ENCODE peak calls at places on chromosomes 4 and X, in seven cellular contexts. One of them, this sample, is unnamed. For H3K36me3, the result is how much of the 10 kb centered on the place peaks cover.

GRCh38 chr4:142984871-142985585 is 138.9 kb upstream of the INPP4B start:
- DNase-seq in psoas muscle: no peak
- DNase-seq in Peyer's patch: no peak
- DNase-seq in adrenal gland: no peak
- DNase-seq in suprapubic skin: no peak
- DNase-seq in hepatocyte: peak
- DNase-seq in left ventricle myocardium inferior: no peak
- DNase-seq in this sample: no peak

GRCh38 chr4:2241003-2241402 is 918 bp downstream of the HAUS3 start:
- DNase-seq in adrenal gland: no peak
- DNase-seq in left ventricle myocardium inferior: no peak
- DNase-seq in hepatocyte: no peak
- DNase-seq in psoas muscle: no peak
- DNase-seq in suprapubic skin: no peak
- DNase-seq in Peyer's patch: no peak
- DNase-seq in this sample: no peak

GRCh38 chr4:2836391-2836859 is 7.2 kb upstream of the ADD1 start:
- DNase-seq in Peyer's patch: peak
- DNase-seq in suprapubic skin: no peak
- DNase-seq in psoas muscle: no peak
- DNase-seq in hepatocyte: peak
- DNase-seq in left ventricle myocardium inferior: peak
- DNase-seq in adrenal gland: no peak
- DNase-seq in this sample: no peak

GRCh38 chrX:11188664-11189063 is 77.5 kb downstream of the HCCS start:
- DNase-seq in suprapubic skin: no peak
- DNase-seq in Peyer's patch: no peak
- DNase-seq in hepatocyte: no peak
- DNase-seq in adrenal gland: no peak
- DNase-seq in left ventricle myocardium inferior: no peak
- DNase-seq in psoas muscle: no peak
- DNase-seq in this sample: no peak

GRCh38 chr4:14853186-14853946 is 148.9 kb upstream of the CPEB2 start:
- DNase-seq in psoas muscle: no peak
- DNase-seq in left ventricle myocardium inferior: no peak
- DNase-seq in hepatocyte: peak
- DNase-seq in adrenal gland: peak
- DNase-seq in Peyer's patch: no peak
- DNase-seq in suprapubic skin: no peak
- DNase-seq in this sample: no peak

GRCh38 chr4:113784497-113785254 is 23.1 kb upstream of the CAMK2D start:
- DNase-seq in psoas muscle: no peak
- DNase-seq in left ventricle myocardium inferior: no peak
- DNase-seq in suprapubic skin: no peak
- DNase-seq in hepatocyte: peak
- DNase-seq in Peyer's patch: no peak
- DNase-seq in adrenal gland: no peak
- DNase-seq in this sample: no peak

GRCh38 chr4:2689825-2690700 is 66.1 kb downstream of the TNIP2 start:
- DNase-seq in suprapubic skin: no peak
- DNase-seq in hepatocyte: no peak
- DNase-seq in psoas muscle: peak
- DNase-seq in Peyer's patch: peak
- DNase-seq in left ventricle myocardium inferior: no peak
- DNase-seq in adrenal gland: peak
- DNase-seq in this sample: no peak

GRCh38 chr4:1711906-1712215 is 258 bp downstream of the SLBP start:
- DNase-seq in Peyer's patch: no peak
- DNase-seq in adrenal gland: no peak
- DNase-seq in hepatocyte: no peak
- DNase-seq in suprapubic skin: no peak
- DNase-seq in psoas muscle: no peak
- DNase-seq in left ventricle myocardium inferior: no peak
- DNase-seq in this sample: no peak

GRCh38 chr4:44487341-44487740 is 38.7 kb upstream of the KCTD8 start:
- DNase-seq in adrenal gland: no peak
- DNase-seq in left ventricle myocardium inferior: no peak
- DNase-seq in psoas muscle: no peak
- DNase-seq in hepatocyte: no peak
- DNase-seq in Peyer's patch: no peak
- DNase-seq in suprapubic skin: no peak
- DNase-seq in this sample: no peak

GRCh38 chrX:141652315-141652714 is 46.2 kb downstream of the SPANXD start:
- DNase-seq in left ventricle myocardium inferior: no peak
- DNase-seq in Peyer's patch: no peak
- DNase-seq in hepatocyte: no peak
- DNase-seq in suprapubic skin: no peak
- DNase-seq in adrenal gland: no peak
- DNase-seq in psoas muscle: no peak
- DNase-seq in this sample: no peak

GRCh38 chr4:48042979-48043461 is 26.4 kb downstream of the NIPAL1 start:
- DNase-seq in Peyer's patch: no peak
- DNase-seq in suprapubic skin: no peak
- DNase-seq in psoas muscle: no peak
- DNase-seq in adrenal gland: no peak
- DNase-seq in left ventricle myocardium inferior: no peak
- DNase-seq in hepatocyte: peak
- DNase-seq in this sample: no peak

GRCh38 chr4:112889619-112890294 is 159.7 kb upstream of the ANK2 start:
- DNase-seq in adrenal gland: no peak
- DNase-seq in Peyer's patch: no peak
- DNase-seq in left ventricle myocardium inferior: no peak
- DNase-seq in psoas muscle: no peak
- DNase-seq in suprapubic skin: no peak
- DNase-seq in hepatocyte: no peak
- DNase-seq in this sample: no peak

GRCh38 chr4:92182736-92183407 is 120.9 kb upstream of the GRID2 start:
- DNase-seq in suprapubic skin: peak
- DNase-seq in psoas muscle: no peak
- DNase-seq in left ventricle myocardium inferior: no peak
- DNase-seq in adrenal gland: no peak
- DNase-seq in hepatocyte: no peak
- DNase-seq in Peyer's patch: no peak
- DNase-seq in this sample: no peak

GRCh38 chrX:65093658-65094057 is 117.4 kb upstream of the ZC4H2 start:
- DNase-seq in Peyer's patch: no peak
- DNase-seq in suprapubic skin: no peak
- DNase-seq in left ventricle myocardium inferior: no peak
- DNase-seq in adrenal gland: no peak
- DNase-seq in hepatocyte: no peak
- DNase-seq in psoas muscle: no peak
- DNase-seq in this sample: no peak

GRCh38 chr4:171025776-171026175 is 787.4 kb upstream of the GALNTL6 start:
- DNase-seq in suprapubic skin: no peak
- DNase-seq in adrenal gland: no peak
- DNase-seq in hepatocyte: no peak
- DNase-seq in psoas muscle: no peak
- DNase-seq in left ventricle myocardium inferior: no peak
- DNase-seq in Peyer's patch: no peak
- DNase-seq in this sample: no peak

GRCh38 chr4:90121961-90122748 is 5.0 kb upstream of the CCSER1 start:
- DNase-seq in left ventricle myocardium inferior: no peak
- DNase-seq in suprapubic skin: no peak
- DNase-seq in hepatocyte: no peak
- DNase-seq in psoas muscle: no peak
- DNase-seq in adrenal gland: no peak
- DNase-seq in Peyer's patch: no peak
- DNase-seq in this sample: no peak

GRCh38 chrX:47145408-47146120 is 543 bp downstream of the RBM10 start:
- DNase-seq in psoas muscle: no peak
- DNase-seq in left ventricle myocardium inferior: no peak
- DNase-seq in adrenal gland: no peak
- DNase-seq in hepatocyte: no peak
- DNase-seq in Peyer's patch: peak
- DNase-seq in suprapubic skin: no peak
- DNase-seq in this sample: no peak

GRCh38 chr4:59339631-59340030 is 1860.5 kb upstream of the ADGRL3 start:
- DNase-seq in suprapubic skin: no peak
- DNase-seq in adrenal gland: no peak
- DNase-seq in Peyer's patch: no peak
- DNase-seq in psoas muscle: no peak
- DNase-seq in hepatocyte: no peak
- DNase-seq in left ventricle myocardium inferior: no peak
- DNase-seq in this sample: no peak

GRCh38 chr4:1813915-1814314 is 20.8 kb downstream of the FGFR3 start:
- DNase-seq in left ventricle myocardium inferior: no peak
- DNase-seq in hepatocyte: no peak
- DNase-seq in Peyer's patch: no peak
- DNase-seq in psoas muscle: no peak
- DNase-seq in suprapubic skin: no peak
- DNase-seq in adrenal gland: no peak
- DNase-seq in this sample: peak

GRCh38 chr4:127630152-127630551 is 2.6 kb upstream of the INTU start:
- DNase-seq in suprapubic skin: no peak
- DNase-seq in adrenal gland: no peak
- DNase-seq in left ventricle myocardium inferior: no peak
- DNase-seq in Peyer's patch: no peak
- DNase-seq in psoas muscle: no peak
- DNase-seq in hepatocyte: no peak
- DNase-seq in this sample: no peak

GRCh38 chr4:127631420-127631819 is 1.3 kb upstream of the INTU start:
- DNase-seq in left ventricle myocardium inferior: no peak
- DNase-seq in hepatocyte: no peak
- DNase-seq in adrenal gland: no peak
- DNase-seq in Peyer's patch: no peak
- DNase-seq in suprapubic skin: no peak
- DNase-seq in psoas muscle: no peak
- DNase-seq in this sample: no peak

GRCh38 chr4:127634181-127634580 is 1.4 kb downstream of the INTU start:
- DNase-seq in left ventricle myocardium inferior: no peak
- DNase-seq in psoas muscle: no peak
- DNase-seq in Peyer's patch: no peak
- DNase-seq in hepatocyte: no peak
- DNase-seq in suprapubic skin: no peak
- DNase-seq in adrenal gland: no peak
- DNase-seq in this sample: no peak

GRCh38 chr4:127632420-127633403 is at the start of gene INTU:
- DNase-seq in Peyer's patch: peak
- DNase-seq in psoas muscle: peak
- DNase-seq in suprapubic skin: peak
- DNase-seq in hepatocyte: peak
- DNase-seq in adrenal gland: peak
- DNase-seq in left ventricle myocardium inferior: peak
- DNase-seq in this sample: peak
- H3K27ac ChIP-seq in Peyer's patch: peak
- H3K27ac ChIP-seq in psoas muscle: peak
- H3K27ac ChIP-seq in suprapubic skin: peak
- H3K27ac ChIP-seq in hepatocyte: peak
- H3K27ac ChIP-seq in adrenal gland: no peak
- H3K27ac ChIP-seq in left ventricle myocardium inferior: peak
- H3K27ac ChIP-seq in this sample: peak

GRCh38 chr4:8647626-8648025 is 55.1 kb downstream of the CPZ start:
- DNase-seq in left ventricle myocardium inferior: no peak
- DNase-seq in suprapubic skin: no peak
- DNase-seq in adrenal gland: peak
- DNase-seq in hepatocyte: no peak
- DNase-seq in psoas muscle: no peak
- DNase-seq in Peyer's patch: peak
- DNase-seq in this sample: no peak
- TF ChIP-seq CTCF in left ventricle myocardium inferior: no peak
- TF ChIP-seq CTCF in suprapubic skin: no peak
- TF ChIP-seq CTCF in adrenal gland: no peak
- TF ChIP-seq CTCF in hepatocyte: no peak
- TF ChIP-seq CTCF in psoas muscle: no peak
- TF ChIP-seq CTCF in Peyer's patch: no peak
- TF ChIP-seq CTCF in this sample: no peak

GRCh38 chrX:40064055-40064597 is 33.6 kb downstream of the BCOR start:
- DNase-seq in adrenal gland: no peak
- DNase-seq in hepatocyte: no peak
- DNase-seq in psoas muscle: no peak
- DNase-seq in suprapubic skin: peak
- DNase-seq in Peyer's patch: no peak
- DNase-seq in left ventricle myocardium inferior: no peak
- DNase-seq in this sample: no peak

GRCh38 chrX:40065291-40066046 is 32.3 kb downstream of the BCOR start:
- DNase-seq in adrenal gland: no peak
- DNase-seq in suprapubic skin: peak
- DNase-seq in hepatocyte: no peak
- DNase-seq in left ventricle myocardium inferior: no peak
- DNase-seq in psoas muscle: peak
- DNase-seq in Peyer's patch: no peak
- DNase-seq in this sample: no peak

GRCh38 chrX:40072246-40072645 is 25.5 kb downstream of the BCOR start:
- DNase-seq in Peyer's patch: no peak
- DNase-seq in hepatocyte: no peak
- DNase-seq in left ventricle myocardium inferior: no peak
- DNase-seq in adrenal gland: no peak
- DNase-seq in psoas muscle: no peak
- DNase-seq in suprapubic skin: no peak
- DNase-seq in this sample: no peak

GRCh38 chrX:40066700-40067099 is 31.1 kb downstream of the BCOR start:
- DNase-seq in hepatocyte: no peak
- DNase-seq in adrenal gland: no peak
- DNase-seq in suprapubic skin: no peak
- DNase-seq in psoas muscle: no peak
- DNase-seq in left ventricle myocardium inferior: no peak
- DNase-seq in Peyer's patch: no peak
- DNase-seq in this sample: no peak

DNA sequence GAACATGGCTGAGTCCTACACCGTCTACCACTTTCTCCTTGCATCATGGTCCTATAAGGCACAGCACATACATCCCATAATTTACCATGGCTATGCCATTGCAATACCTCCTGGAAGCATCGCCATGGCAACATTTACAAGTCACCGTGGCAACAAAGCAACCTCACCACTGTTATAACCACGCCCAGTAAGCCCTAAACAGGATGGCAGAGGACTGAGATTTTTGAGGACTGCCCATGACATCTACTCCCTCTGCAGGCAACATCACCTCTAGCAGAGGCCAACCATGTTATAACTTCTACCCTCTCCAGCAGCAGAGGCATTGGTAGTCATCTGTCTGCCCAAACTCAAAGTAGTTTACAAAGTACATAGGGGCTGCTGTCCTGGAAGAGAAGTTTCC is 29.7 kb downstream of the BCOR start:
- DNase-seq in adrenal gland: no peak
- DNase-seq in suprapubic skin: peak
- DNase-seq in Peyer's patch: no peak
- DNase-seq in hepatocyte: no peak
- DNase-seq in psoas muscle: no peak
- DNase-seq in left ventricle myocardium inferior: no peak
- DNase-seq in this sample: no peak
- H3K36me3 ChIP-seq in adrenal gland: under half
- H3K36me3 ChIP-seq in suprapubic skin: under half
- H3K36me3 ChIP-seq in Peyer's patch: under half
- H3K36me3 ChIP-seq in hepatocyte: under half
- H3K36me3 ChIP-seq in psoas muscle: under half
- H3K36me3 ChIP-seq in left ventricle myocardium inferior: under half
- H3K36me3 ChIP-seq in this sample: half or more

GRCh38 chr4:76830612-76831474 is 67.1 kb downstream of the SOWAHB start:
- DNase-seq in hepatocyte: peak
- DNase-seq in left ventricle myocardium inferior: no peak
- DNase-seq in Peyer's patch: peak
- DNase-seq in psoas muscle: no peak
- DNase-seq in adrenal gland: peak
- DNase-seq in suprapubic skin: no peak
- DNase-seq in this sample: no peak
- H3K27ac ChIP-seq in hepatocyte: peak
- H3K27ac ChIP-seq in left ventricle myocardium inferior: peak
- H3K27ac ChIP-seq in Peyer's patch: peak
- H3K27ac ChIP-seq in psoas muscle: peak
- H3K27ac ChIP-seq in adrenal gland: no peak
- H3K27ac ChIP-seq in suprapubic skin: peak
- H3K27ac ChIP-seq in this sample: no peak